ENCODE peak calls at places on chromosomes 1 and 21, in four cellular contexts. One of them, this sample, is unnamed.
A peak's percentile ranks its signal among the peaks of the same experiment; 100 is the strongest.

GRCh38 chr1:80593197-80593596 is 1207.5 kb upstream of the ADGRL2 start:
- DNase-seq in endothelial cell of umbilical vein: no peak
- DNase-seq in heart left ventricle: no peak
- DNase-seq in esophagus squamous epithelium: no peak
- DNase-seq in this sample: no peak

GRCh38 chr1:242452573-242452972 is 71.9 kb downstream of the PLD5 start:
- DNase-seq in endothelial cell of umbilical vein: no peak
- DNase-seq in heart left ventricle: no peak
- DNase-seq in esophagus squamous epithelium: no peak
- DNase-seq in this sample: no peak

GRCh38 chr21:43959231-43960041 is 52.7 kb upstream of the TRAPPC10 start:
- DNase-seq in endothelial cell of umbilical vein: no peak
- DNase-seq in heart left ventricle: no peak
- DNase-seq in esophagus squamous epithelium: no peak
- DNase-seq in this sample: no peak

GRCh38 chr1:88973520-88974137 is 18.8 kb downstream of the KYAT3 start:
- DNase-seq in endothelial cell of umbilical vein: peak; percentile 55
- DNase-seq in heart left ventricle: no peak
- DNase-seq in esophagus squamous epithelium: no peak
- DNase-seq in this sample: peak; percentile 57

GRCh38 chr1:31939484-31940329 is 1.5 kb upstream of the PTP4A2 start:
- DNase-seq in endothelial cell of umbilical vein: peak; percentile 66
- DNase-seq in heart left ventricle: no peak
- DNase-seq in esophagus squamous epithelium: no peak
- DNase-seq in this sample: peak; percentile 63

GRCh38 chr1:223135176-223135575 is 7.9 kb downstream of the TLR5 start:
- DNase-seq in endothelial cell of umbilical vein: no peak
- DNase-seq in heart left ventricle: peak; percentile 55
- DNase-seq in esophagus squamous epithelium: no peak
- DNase-seq in this sample: no peak

GRCh38 chr1:147515046-147515869 is 26.0 kb upstream of the BCL9 start:
- DNase-seq in endothelial cell of umbilical vein: no peak
- DNase-seq in heart left ventricle: no peak
- DNase-seq in esophagus squamous epithelium: no peak
- DNase-seq in this sample: peak; percentile 42

GRCh38 chr1:26020390-26020789 is 1.2 kb upstream of the EXTL1 start:
- DNase-seq in endothelial cell of umbilical vein: no peak
- DNase-seq in heart left ventricle: peak; percentile 68
- DNase-seq in esophagus squamous epithelium: no peak
- DNase-seq in this sample: no peak

GRCh38 chr1:21861602-21862429 is 49.8 kb downstream of the LDLRAD2 start:
- DNase-seq in endothelial cell of umbilical vein: no peak
- DNase-seq in heart left ventricle: no peak
- DNase-seq in esophagus squamous epithelium: no peak
- DNase-seq in this sample: no peak

GRCh38 chr1:174534789-174535188 is 87.0 kb downstream of the GPR52 start:
- DNase-seq in endothelial cell of umbilical vein: no peak
- DNase-seq in heart left ventricle: no peak
- DNase-seq in esophagus squamous epithelium: no peak
- DNase-seq in this sample: no peak

GRCh38 chr1:7447736-7448135 is 323.4 kb upstream of the VAMP3 start:
- DNase-seq in endothelial cell of umbilical vein: no peak
- DNase-seq in heart left ventricle: no peak
- DNase-seq in esophagus squamous epithelium: no peak
- DNase-seq in this sample: no peak

GRCh38 chr21:44793269-44794030 is 8.2 kb downstream of the UBE2G2 start:
- DNase-seq in endothelial cell of umbilical vein: peak; percentile 63
- DNase-seq in heart left ventricle: peak; percentile 56
- DNase-seq in esophagus squamous epithelium: no peak
- DNase-seq in this sample: peak; percentile 86

GRCh38 chr1:89261926-89262540 is 10.6 kb downstream of the GBP5 start:
- DNase-seq in endothelial cell of umbilical vein: no peak
- DNase-seq in heart left ventricle: peak; percentile 46
- DNase-seq in esophagus squamous epithelium: no peak
- DNase-seq in this sample: peak; percentile 61

GRCh38 chr1:180515857-180516388 is 13.5 kb upstream of the ACBD6 start:
- DNase-seq in endothelial cell of umbilical vein: peak; percentile 91
- DNase-seq in heart left ventricle: peak; percentile 62
- DNase-seq in esophagus squamous epithelium: no peak
- DNase-seq in this sample: peak; percentile 86

DNA sequence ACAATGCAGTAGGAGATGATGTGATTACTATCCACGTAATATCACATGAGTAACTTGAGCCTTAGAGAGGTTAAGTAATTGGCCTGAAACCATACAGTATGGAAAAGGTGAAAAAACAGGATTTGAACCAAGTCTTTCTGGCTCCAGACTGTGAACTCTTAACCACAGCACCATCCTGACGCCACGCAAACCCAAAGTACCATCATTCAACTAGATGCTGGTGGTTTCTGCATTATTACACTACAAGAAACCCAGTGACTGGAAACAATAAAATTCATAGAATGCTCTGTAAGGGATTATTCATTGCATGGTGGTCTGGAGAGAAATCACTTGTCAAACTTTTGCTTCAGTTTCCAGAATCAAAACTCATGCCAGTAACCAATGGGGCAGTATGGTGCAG is 90.7 kb downstream of the MAB21L3 start:
- DNase-seq in endothelial cell of umbilical vein: no peak
- DNase-seq in heart left ventricle: no peak
- DNase-seq in esophagus squamous epithelium: no peak
- DNase-seq in this sample: no peak
- H3K27ac ChIP-seq in endothelial cell of umbilical vein: no peak overlapping the region
- H3K27ac ChIP-seq in heart left ventricle: no peak overlapping the region
- H3K27ac ChIP-seq in esophagus squamous epithelium: no peak overlapping the region
- H3K27ac ChIP-seq in this sample: no peak overlapping the region

GRCh38 chr1:155017021-155017945 is 14.7 kb downstream of the ZBTB7B start:
- DNase-seq in endothelial cell of umbilical vein: peak; percentile 95
- DNase-seq in heart left ventricle: peak; percentile 91
- DNase-seq in esophagus squamous epithelium: peak; percentile 52
- DNase-seq in this sample: peak; percentile 91
- H3K4me3 ChIP-seq in endothelial cell of umbilical vein: no peak overlapping the region
- H3K4me3 ChIP-seq in heart left ventricle: peak overlapping the region; percentile 44
- H3K4me3 ChIP-seq in esophagus squamous epithelium: peak overlapping the region; percentile 46
- H3K4me3 ChIP-seq in this sample: peak overlapping the region; percentile 49

GRCh38 chr1:217354900-217355299 is 276.0 kb downstream of the GPATCH2 start:
- DNase-seq in endothelial cell of umbilical vein: no peak
- DNase-seq in heart left ventricle: no peak
- DNase-seq in esophagus squamous epithelium: no peak
- DNase-seq in this sample: no peak
- H3K27ac ChIP-seq in endothelial cell of umbilical vein: no peak overlapping the region
- H3K27ac ChIP-seq in heart left ventricle: no peak overlapping the region
- H3K27ac ChIP-seq in esophagus squamous epithelium: no peak overlapping the region
- H3K27ac ChIP-seq in this sample: no peak overlapping the region

GRCh38 chr1:63807063-63807462 is 33.2 kb downstream of the ROR1 start:
- DNase-seq in endothelial cell of umbilical vein: no peak
- DNase-seq in heart left ventricle: no peak
- DNase-seq in esophagus squamous epithelium: no peak
- DNase-seq in this sample: no peak
- H3K4me3 ChIP-seq in endothelial cell of umbilical vein: no peak overlapping the region
- H3K4me3 ChIP-seq in heart left ventricle: no peak overlapping the region
- H3K4me3 ChIP-seq in esophagus squamous epithelium: no peak overlapping the region
- H3K4me3 ChIP-seq in this sample: no peak overlapping the region

DNA sequence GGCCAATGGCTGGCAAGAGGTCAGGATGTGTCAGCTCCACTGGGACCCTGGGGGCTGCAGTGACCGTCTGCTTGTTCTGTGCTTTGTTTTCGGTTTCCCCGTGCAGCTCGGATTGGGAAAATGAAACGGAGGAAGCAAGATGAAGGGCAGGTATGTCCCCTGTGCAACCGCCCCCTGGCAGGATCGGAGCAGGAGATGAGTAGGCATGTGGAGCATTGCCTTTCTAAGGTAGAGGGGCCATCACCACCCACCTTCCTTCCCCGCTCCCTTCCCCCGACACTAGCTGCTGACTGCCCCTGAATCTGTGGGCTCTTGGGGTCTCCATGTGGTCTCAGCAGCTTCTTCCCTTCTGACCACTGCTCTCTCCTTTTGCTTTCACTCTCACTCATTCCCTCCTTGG is 38.8 kb downstream of the TMEM53 start:
- DNase-seq in endothelial cell of umbilical vein: no peak
- DNase-seq in heart left ventricle: no peak
- DNase-seq in esophagus squamous epithelium: no peak
- DNase-seq in this sample: no peak
- H3K27ac ChIP-seq in endothelial cell of umbilical vein: no peak overlapping the region
- H3K27ac ChIP-seq in heart left ventricle: no peak overlapping the region
- H3K27ac ChIP-seq in esophagus squamous epithelium: no peak overlapping the region
- H3K27ac ChIP-seq in this sample: no peak overlapping the region

GRCh38 chr1:183379951-183380350 is 38.2 kb downstream of the NMNAT2 start:
- DNase-seq in endothelial cell of umbilical vein: no peak
- DNase-seq in heart left ventricle: no peak
- DNase-seq in esophagus squamous epithelium: no peak
- DNase-seq in this sample: no peak
- H3K4me3 ChIP-seq in endothelial cell of umbilical vein: no peak overlapping the region
- H3K4me3 ChIP-seq in heart left ventricle: no peak overlapping the region
- H3K4me3 ChIP-seq in esophagus squamous epithelium: no peak overlapping the region
- H3K4me3 ChIP-seq in this sample: no peak overlapping the region

DNA sequence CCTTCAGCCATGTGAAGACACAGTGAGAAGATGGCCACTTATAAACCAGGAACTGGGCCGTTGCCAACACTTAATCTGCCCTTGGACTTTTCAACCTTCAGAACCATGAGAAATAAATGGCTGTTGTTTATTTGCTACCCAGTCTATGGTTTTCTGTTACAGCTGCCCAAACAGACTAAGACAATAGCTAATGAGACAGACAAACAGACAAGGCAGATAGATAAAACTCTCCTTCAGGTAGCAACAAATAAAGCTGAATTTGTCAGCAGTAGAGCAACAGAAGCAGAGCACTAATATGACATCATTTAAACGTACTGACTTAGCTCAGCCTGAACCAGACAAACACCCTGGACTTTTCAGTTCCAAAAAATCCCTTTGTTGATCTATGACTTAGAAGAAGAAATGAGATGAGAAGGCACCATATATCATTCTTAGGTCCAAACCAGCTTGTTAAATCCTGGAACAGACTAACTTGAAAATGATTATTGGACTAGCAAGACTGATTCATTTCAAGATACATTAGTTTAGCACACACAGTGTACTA is 27.0 kb downstream of the ZZZ3 start:
- DNase-seq in endothelial cell of umbilical vein: no peak
- DNase-seq in heart left ventricle: no peak
- DNase-seq in esophagus squamous epithelium: no peak
- DNase-seq in this sample: no peak
- H3K27ac ChIP-seq in endothelial cell of umbilical vein: no peak overlapping the region
- H3K27ac ChIP-seq in heart left ventricle: no peak overlapping the region
- H3K27ac ChIP-seq in esophagus squamous epithelium: no peak overlapping the region
- H3K27ac ChIP-seq in this sample: no peak overlapping the region

GRCh38 chr1:74505133-74505532 is 7.3 kb downstream of the LRRC53 start:
- DNase-seq in endothelial cell of umbilical vein: no peak
- DNase-seq in heart left ventricle: no peak
- DNase-seq in esophagus squamous epithelium: no peak
- DNase-seq in this sample: no peak
- H3K4me3 ChIP-seq in endothelial cell of umbilical vein: no peak overlapping the region
- H3K4me3 ChIP-seq in heart left ventricle: no peak overlapping the region
- H3K4me3 ChIP-seq in esophagus squamous epithelium: no peak overlapping the region
- H3K4me3 ChIP-seq in this sample: no peak overlapping the region

GRCh38 chr1:36172983-36173382 is 17.0 kb downstream of the MAP7D1 start:
- DNase-seq in endothelial cell of umbilical vein: peak; percentile 49
- DNase-seq in heart left ventricle: no peak
- DNase-seq in esophagus squamous epithelium: no peak
- DNase-seq in this sample: peak; percentile 44

GRCh38 chr1:36175137-36176095 is 19.5 kb downstream of the MAP7D1 start:
- DNase-seq in endothelial cell of umbilical vein: no peak
- DNase-seq in heart left ventricle: peak; percentile 83
- DNase-seq in esophagus squamous epithelium: no peak
- DNase-seq in this sample: no peak

GRCh38 chr1:36176151-36176949 is 20.4 kb downstream of the MAP7D1 start:
- DNase-seq in endothelial cell of umbilical vein: no peak
- DNase-seq in heart left ventricle: peak; percentile 57
- DNase-seq in esophagus squamous epithelium: no peak
- DNase-seq in this sample: no peak

GRCh38 chr1:36172017-36172747 is 16.2 kb downstream of the MAP7D1 start:
- DNase-seq in endothelial cell of umbilical vein: no peak
- DNase-seq in heart left ventricle: no peak
- DNase-seq in esophagus squamous epithelium: no peak
- DNase-seq in this sample: no peak

GRCh38 chr1:36174716-36175115 is 18.8 kb downstream of the MAP7D1 start:
- DNase-seq in endothelial cell of umbilical vein: no peak
- DNase-seq in heart left ventricle: no peak
- DNase-seq in esophagus squamous epithelium: no peak
- DNase-seq in this sample: no peak
- H3K27ac ChIP-seq in endothelial cell of umbilical vein: peak overlapping the region; percentile 19
- H3K27ac ChIP-seq in heart left ventricle: peak overlapping the region; percentile 96
- H3K27ac ChIP-seq in esophagus squamous epithelium: peak overlapping the region; percentile 69
- H3K27ac ChIP-seq in this sample: no peak overlapping the region

This sample was measured in A673.